ENCODE peak calls at places on chromosome 22, in eight cellular contexts. W is sigmoid colon, V is tibial nerve, K is A549, S is right lobe of liver, Q is prostate gland, G is heart left ventricle, Y is spleen. P is an unnamed sample.

GRCh38 chr22:19970031-19970478 is 28.4 kb upstream of the TXNRD2 start:
- DNase-seq in Q (no peak), S (no peak), Y (no peak), G (no peak), W (no peak), K (no peak), V (no peak), P (no peak)

GRCh38 chr22:44412136-44412731 is 85.8 kb downstream of the RTL6 start:
- DNase-seq in Q (no peak), V (no peak), G (no peak), K (no peak), W (peak; percentile 56), S (no peak), Y (peak; percentile 71), P (no peak)

GRCh38 chr22:42947211-42947990 is 67.5 kb downstream of the PACSIN2 start:
- DNase-seq in Q (no peak), W (no peak), S (peak; percentile 72), G (peak; percentile 59), V (no peak), Y (no peak), K (peak; percentile 37), P (no peak)

GRCh38 chr22:30813936-30814335 is 119.3 kb downstream of the OSBP2 start:
- DNase-seq in Q (no peak), Y (no peak), W (no peak), K (no peak), S (no peak), G (no peak), V (no peak), P (no peak)

GRCh38 chr22:19043111-19044085 is 78.8 kb downstream of the DGCR2 start:
- DNase-seq in G (no peak), Q (no peak), S (peak; percentile 5), W (peak; percentile 43), Y (peak; percentile 32), V (no peak), K (no peak), P (no peak)

GRCh38 chr22:35133702-35134395 is 67.9 kb downstream of the ISX start:
- DNase-seq in G (no peak), Q (no peak), S (no peak), K (no peak), W (no peak), Y (no peak), V (no peak), P (no peak)

GRCh38 chr22:49426098-49426497 is 401.6 kb downstream of the BRD1 start:
- DNase-seq in Y (no peak), S (no peak), W (no peak), G (no peak), Q (no peak), K (no peak), V (no peak), P (no peak)

GRCh38 chr22:42724062-42724461 is 3.4 kb upstream of the A4GALT start:
- DNase-seq in W (no peak), Y (no peak), S (no peak), K (no peak), V (no peak), Q (no peak), G (no peak), P (no peak)

GRCh38 chr22:40817737-40818136 is 1.4 kb downstream of the SLC25A17 start:
- DNase-seq in S (no peak), G (no peak), Y (no peak), V (no peak), K (no peak), W (no peak), Q (no peak), P (peak; percentile 40)

GRCh38 chr22:40818192-40818746 is 877 bp downstream of the SLC25A17 start:
- DNase-seq in W (no peak), G (no peak), K (no peak), S (no peak), Q (no peak), Y (no peak), V (no peak), P (peak; percentile 47)

GRCh38 chr22:40819741-40820140 is 595 bp upstream of the SLC25A17 start:
- DNase-seq in S (no peak), Q (no peak), K (no peak), V (no peak), G (no peak), W (no peak), Y (no peak), P (no peak)

GRCh38 chr22:40813912-40814315 is 5.2 kb downstream of the SLC25A17 start:
- DNase-seq in G (no peak), S (no peak), Y (no peak), V (no peak), K (no peak), W (no peak), Q (no peak), P (peak; percentile 98)

DNA sequence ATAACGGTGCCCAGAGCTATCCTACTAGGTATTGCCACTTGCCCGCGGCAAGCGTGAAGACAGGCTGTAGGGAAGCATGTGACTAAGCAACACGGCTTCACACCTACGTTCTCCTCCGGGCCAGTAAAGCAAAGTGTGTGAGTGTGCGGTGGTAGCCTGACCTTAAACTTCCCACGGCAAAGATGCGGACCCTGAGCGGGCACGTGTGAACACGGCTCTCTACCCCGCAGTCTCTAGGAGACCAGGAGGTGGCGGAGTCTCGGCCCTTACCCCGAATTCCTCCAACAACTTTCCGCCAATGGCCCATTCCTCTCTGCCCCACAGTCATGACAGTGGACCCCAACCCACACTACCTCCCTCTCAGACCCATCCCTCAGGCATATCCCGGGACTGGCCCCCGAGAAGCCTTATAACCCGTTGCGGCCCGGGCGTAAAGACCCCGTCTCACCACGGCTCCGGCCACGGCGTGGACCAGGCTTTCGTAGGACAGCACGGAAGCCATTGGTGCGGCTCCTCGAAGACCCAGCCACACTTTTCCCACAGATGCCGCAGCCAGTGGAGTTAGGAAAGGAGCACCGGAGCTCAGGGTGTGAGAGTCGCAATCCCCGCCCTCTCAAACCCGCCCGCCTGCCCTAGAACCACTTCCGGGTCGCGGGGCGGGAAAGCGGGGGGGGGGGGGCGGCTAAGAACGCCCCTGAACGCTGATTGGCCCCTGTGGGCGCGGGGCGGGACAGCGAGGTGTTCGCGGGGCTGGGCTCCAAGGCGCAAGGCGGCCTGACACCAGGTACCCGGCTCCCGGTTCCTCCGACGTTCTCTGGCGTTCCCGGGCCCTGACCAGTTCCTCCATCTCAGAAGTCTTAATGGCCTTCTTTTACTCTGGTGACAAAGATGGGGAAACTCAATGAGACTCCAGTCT is at the start of gene SLC25A17:
- DNase-seq in G (peak; percentile 89), Q (peak; percentile 90), S (peak; percentile 94), W (peak; percentile 94), K (peak; percentile 78), Y (peak; percentile 97), V (peak; percentile 78), P (peak; percentile 94)
- TF ChIP-seq POLR2A in G (no peak), Q (peak; percentile 38), S (peak; percentile 29), W (peak; percentile 50), K (peak; percentile 55), Y (no peak), V (peak; percentile 32), P (peak; percentile 68)

DNA sequence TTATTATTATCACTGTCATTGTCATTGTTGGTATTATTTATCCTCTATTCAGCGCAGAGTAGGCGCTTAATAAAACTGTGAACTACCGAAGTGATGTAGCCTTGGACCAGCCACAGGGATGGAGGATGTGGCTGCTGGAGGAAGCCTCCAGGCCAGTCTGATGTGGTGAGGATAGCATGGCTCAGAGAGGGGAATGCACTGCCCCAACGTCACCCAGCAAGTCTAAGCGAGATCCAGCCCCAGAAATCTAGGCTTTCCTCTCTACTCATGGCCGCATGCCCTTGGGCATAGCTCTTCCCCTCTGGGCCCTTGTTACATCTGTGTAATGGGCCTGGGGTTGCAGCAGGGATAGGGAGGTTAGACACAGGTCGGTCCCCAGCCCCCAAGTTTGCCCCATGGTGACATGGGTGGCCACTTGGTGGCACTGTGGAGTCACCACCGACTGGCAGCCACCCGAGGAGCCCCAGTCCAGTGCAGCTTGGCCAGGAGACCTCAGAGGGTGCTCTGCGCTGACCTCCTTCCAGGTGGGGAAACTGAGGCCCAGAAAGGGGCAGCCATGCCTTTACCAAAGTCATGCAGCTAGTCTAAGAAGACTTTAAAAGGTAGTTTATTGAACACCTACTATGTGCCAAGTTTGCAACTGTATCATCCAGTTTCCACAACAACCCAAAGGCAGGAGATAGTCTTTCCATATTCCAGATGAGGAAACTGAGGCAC is 395.7 kb downstream of the MN1 start:
- DNase-seq in Q (peak; percentile 34), Y (no peak), S (peak; percentile 69), W (no peak), K (peak; percentile 55), G (peak; percentile 47), V (peak; percentile 17), P (peak; percentile 67)
- TF ChIP-seq POLR2A in Q (no peak), Y (no peak), S (no peak), W (no peak), K (no peak), G (no peak), V (no peak), P (no peak)

GRCh38 chr22:32722441-32722840 is 79.1 kb upstream of the TIMP3 start:
- DNase-seq in G (no peak), S (no peak), Y (no peak), Q (no peak), V (no peak), K (no peak), W (no peak), P (no peak)

GRCh38 chr22:32721328-32722180 is 80.0 kb upstream of the TIMP3 start:
- DNase-seq in W (no peak), G (no peak), S (no peak), K (no peak), Q (no peak), V (no peak), Y (no peak), P (no peak)

GRCh38 chr22:32725369-32725988 is 76.0 kb upstream of the TIMP3 start:
- DNase-seq in Q (no peak), K (no peak), Y (no peak), S (no peak), G (no peak), W (no peak), V (no peak), P (no peak)

GRCh38 chr22:32720924-32721323 is 80.6 kb upstream of the TIMP3 start:
- DNase-seq in Y (no peak), W (no peak), V (no peak), Q (no peak), K (no peak), S (no peak), G (no peak), P (no peak)

DNA sequence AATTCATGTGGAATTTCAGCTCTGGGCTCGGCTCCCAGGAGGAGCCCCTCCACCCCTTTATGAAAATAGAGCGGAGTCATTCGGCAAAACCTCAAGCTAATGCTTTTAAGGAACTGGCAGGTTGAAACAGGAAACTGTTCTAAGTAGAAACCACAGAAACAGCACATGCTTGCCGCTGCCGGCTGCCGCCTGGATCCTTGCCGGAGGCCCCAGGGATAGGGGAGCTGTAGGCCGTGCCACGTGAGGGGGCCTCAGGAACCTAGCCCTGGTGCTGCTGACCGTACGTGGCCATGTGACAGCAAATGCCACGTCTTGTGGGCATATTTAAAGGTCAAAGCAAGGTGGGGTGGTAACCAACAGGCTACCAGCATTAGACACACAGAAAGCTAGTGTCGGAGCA is 77.9 kb upstream of the TIMP3 start:
- DNase-seq in G (peak; percentile 69), S (peak; percentile 64), V (peak; percentile 33), K (no peak), Q (peak; percentile 42), Y (peak; percentile 88), W (peak; percentile 85), P (peak; percentile 21)
- TF ChIP-seq POLR2A in G (no peak), S (no peak), V (no peak), K (no peak), Q (no peak), Y (no peak), W (no peak), P (no peak)

DNA sequence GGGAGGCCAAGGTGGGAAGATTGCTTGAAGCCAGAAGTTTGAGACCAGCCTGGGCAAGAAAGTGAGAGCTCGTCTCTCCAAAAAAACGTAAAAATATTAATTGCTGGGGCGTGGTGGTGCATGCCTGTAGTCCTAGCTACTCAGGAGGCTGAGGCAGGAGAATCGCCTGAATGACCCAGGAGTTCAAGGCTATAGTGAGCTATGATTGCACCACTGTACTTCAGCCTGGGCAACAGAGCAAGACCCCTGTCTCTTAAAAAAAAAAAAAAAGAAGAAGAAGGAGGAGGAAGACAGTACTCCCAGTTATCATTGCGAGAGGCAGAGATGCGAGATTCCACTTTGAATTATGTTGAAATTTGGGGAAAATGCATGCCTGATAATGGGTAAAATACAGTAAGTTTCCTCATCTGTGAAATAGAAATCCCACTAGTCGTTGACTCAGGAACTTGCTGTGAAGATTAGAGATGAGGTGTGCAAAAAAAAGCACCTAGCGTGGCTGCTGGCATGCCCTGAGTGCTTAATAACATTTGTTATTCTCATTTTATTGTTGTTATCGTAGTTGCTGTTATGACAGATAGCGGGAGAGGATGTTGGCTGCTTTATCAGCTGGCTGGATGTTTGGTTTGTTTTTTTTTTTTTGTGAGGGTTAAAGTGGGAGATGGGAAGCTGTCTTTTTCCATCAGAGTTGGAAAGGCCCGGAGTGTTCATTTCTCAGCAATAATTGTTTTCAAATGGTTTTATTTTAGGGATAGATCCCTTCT is 33.5 kb downstream of the BCR start:
- DNase-seq in V (no peak), Y (peak; percentile 0), W (no peak), Q (no peak), K (no peak), S (peak; percentile 2), G (no peak), P (peak; percentile 18)
- TF ChIP-seq POLR2A in V (no peak), Y (no peak), W (no peak), Q (no peak), K (no peak), S (no peak), G (no peak), P (no peak)